ENCODE peak calls at places on chromosome 9, in seven cellular contexts. A, T, I, F, J, V and D are unnamed samples.

GRCh38 chr9:79975471-79976316 is 403.9 kb downstream of the TLE4 start:
- DNase-seq in I (no peak), T (no peak), A (no peak), J (no peak), V (peak; percentile 73), F (no peak), D (peak; percentile 27)

GRCh38 chr9:76266649-76267627 is 127.3 kb downstream of the RFK start:
- DNase-seq in F (no peak), T (no peak), A (no peak), V (no peak), J (no peak), I (no peak), D (no peak)

GRCh38 chr9:79701651-79702050 is 129.9 kb downstream of the TLE4 start:
- DNase-seq in A (peak; percentile 34), I (no peak), F (peak; percentile 23), T (no peak), J (no peak), V (no peak), D (no peak)

GRCh38 chr9:31573561-31573960 is 810.9 kb upstream of the ACO1 start:
- DNase-seq in J (no peak), I (no peak), F (no peak), V (no peak), T (no peak), A (no peak), D (no peak)

GRCh38 chr9:18786196-18786595 is 246.8 kb downstream of the SAXO1 start:
- DNase-seq in V (no peak), T (peak; percentile 14), I (no peak), F (no peak), J (no peak), A (no peak), D (no peak)

GRCh38 chr9:89667730-89668129 is 62.9 kb downstream of the GADD45G start:
- DNase-seq in J (no peak), V (no peak), A (peak; percentile 66), F (no peak), T (no peak), I (peak; percentile 82), D (no peak)

GRCh38 chr9:77981332-77981731 is 50.3 kb downstream of the GNAQ start:
- DNase-seq in F (peak; percentile 65), A (no peak), I (no peak), J (peak; percentile 22), T (peak; percentile 22), V (no peak), D (no peak)

GRCh38 chr9:93522736-93523135 is 53.6 kb upstream of the PHF2 start:
- DNase-seq in I (no peak), T (no peak), A (no peak), J (no peak), V (no peak), F (no peak), D (no peak)

GRCh38 chr9:137984520-137985257 is 107.1 kb downstream of the CACNA1B start:
- DNase-seq in V (no peak), I (no peak), F (no peak), J (no peak), A (no peak), T (no peak), D (no peak)

GRCh38 chr9:134964686-134965085 is 47.0 kb upstream of the FCN1 start:
- DNase-seq in J (no peak), F (no peak), T (no peak), V (peak; percentile 2), I (peak; percentile 11), A (no peak), D (no peak)
- TF ChIP-seq CTCF in J (no peak), F (no peak), T (no peak), V (no peak), I (no peak), A (no peak), D (no peak)

DNA sequence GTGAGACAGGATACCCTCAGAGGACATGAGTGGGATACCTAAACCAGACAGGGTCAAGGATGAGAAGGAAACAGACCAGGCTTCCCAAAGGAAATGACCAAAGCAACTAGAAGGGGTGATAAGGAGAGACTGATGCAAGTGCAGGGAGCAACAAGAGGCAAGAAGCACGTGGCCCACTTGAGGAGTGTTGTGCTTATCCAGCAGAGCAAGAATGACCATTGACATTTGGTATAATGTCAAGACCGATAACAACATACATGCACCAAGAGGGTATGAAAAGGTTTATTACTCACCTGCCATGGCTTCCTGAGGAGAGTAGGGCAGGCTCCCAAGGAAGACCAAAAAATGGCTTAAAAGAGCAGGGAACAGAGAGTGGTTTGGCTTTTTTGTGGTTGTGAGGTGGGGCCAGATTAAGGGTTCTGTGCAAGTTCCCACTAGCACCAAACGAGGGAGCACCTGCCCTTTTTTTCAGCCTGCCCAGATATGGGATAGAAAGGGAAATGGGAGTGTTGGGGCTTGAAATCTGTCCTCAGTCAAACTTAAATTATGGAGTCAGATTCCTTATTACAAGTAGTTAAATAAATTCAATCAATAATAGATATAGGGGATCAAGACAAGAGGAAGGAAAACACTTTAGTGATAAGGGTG is 513.6 kb downstream of the RASEF start:
- DNase-seq in A (no peak), F (no peak), T (no peak), V (peak; percentile 10), I (no peak), J (no peak), D (no peak)
- TF ChIP-seq CTCF in A (no peak), F (no peak), T (no peak), V (peak; percentile 32), I (no peak), J (no peak), D (no peak)

DNA sequence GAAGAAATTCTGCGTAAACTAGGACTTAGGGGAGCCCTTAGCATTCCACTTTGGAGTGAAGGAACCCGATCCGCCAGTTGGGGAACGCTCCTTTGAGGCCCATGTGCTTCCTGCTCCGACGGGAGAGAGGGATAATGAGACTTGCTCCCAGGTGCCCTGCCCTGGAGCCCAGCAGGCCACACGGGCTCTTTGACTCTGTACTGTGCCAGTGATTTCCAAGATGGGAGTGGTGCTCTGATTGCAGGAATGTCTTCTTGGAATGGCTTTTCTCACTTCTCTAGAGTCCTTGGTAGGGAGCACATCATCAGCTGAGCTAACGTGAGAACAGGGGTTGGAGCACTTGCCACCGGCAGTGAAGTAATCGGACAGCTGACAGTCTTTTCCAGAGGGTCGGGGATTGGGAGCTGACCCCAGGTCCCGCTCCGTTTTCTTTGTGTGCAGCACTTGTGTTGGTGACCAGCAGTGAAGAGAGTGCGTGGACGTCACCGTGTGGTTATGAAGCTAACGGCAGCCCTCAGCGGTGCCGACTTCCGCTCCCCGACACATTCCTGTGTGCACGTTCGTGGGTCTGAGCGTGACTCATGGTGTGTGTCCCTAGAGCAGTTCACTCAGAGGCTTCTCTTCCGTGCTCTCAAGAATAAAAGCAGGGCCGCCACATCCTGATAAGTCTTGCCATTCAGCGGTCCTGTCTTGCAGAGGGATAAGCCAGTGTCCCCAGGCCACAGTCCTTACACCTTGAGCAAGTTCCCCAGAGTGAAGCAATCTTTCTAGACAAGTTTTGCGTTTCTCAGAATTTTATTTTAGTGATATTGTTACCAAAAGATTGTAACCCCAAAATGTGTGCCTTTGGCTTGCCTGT is 25.6 kb downstream of the ABL1 start:
- DNase-seq in T (peak; percentile 96), V (no peak), I (peak; percentile 87), J (no peak), F (peak; percentile 100), A (peak; percentile 78), D (no peak)
- TF ChIP-seq CTCF in T (peak; percentile 38), V (no peak), I (peak; percentile 39), J (no peak), F (peak; percentile 27), A (no peak), D (no peak)

DNA sequence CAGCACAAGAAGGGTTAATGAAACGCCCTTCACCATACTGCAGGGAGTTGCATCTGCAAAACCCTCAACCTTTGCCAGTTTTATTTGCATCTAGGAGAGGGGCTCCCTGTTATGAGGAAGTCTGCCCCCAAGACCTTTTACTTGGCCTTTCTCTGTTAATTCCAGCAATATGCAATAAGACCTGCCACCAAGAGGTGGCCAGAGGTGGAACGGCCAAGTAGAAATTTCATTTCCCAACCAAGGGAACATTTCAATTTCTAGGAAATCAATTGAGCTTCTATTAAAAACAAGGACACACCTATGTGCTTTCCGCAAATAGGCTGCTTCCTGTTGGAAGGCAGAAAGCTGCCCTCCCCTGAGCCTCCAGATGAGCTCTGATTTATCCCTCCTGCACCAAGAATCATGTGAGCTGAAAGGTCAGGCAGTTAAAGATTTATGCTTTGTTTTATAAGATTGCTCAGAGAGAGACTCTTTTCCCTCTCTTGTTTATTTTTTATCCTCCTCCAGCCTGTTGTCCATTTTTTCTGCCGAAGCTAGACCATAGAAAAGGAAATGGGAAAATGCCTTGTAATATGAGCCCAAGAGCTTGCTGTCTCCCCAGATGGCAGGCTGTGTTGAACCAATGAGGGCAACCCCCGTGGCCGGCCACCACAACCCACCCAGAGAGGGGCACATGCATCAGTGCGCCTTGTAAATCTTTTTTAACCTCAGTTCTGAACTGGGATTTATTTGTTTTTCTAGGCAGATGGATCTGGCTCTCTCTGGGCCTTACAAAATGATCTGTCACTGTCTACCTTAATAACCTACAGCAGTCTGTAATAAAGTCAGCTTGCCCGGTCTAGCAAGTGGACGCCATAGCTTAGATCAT is 572.8 kb downstream of the TLE1 start:
- DNase-seq in J (no peak), T (no peak), V (no peak), I (no peak), A (no peak), F (no peak), D (no peak)
- TF ChIP-seq CTCF in J (no peak), T (no peak), V (peak; percentile 1), I (no peak), A (no peak), F (no peak), D (no peak)

GRCh38 chr9:133393399-133393798 is 17.2 kb downstream of the STKLD1 start:
- DNase-seq in F (no peak), T (no peak), A (no peak), V (no peak), J (no peak), I (no peak), D (no peak)

GRCh38 chr9:133397895-133398294 is 19.9 kb downstream of the REXO4 start:
- DNase-seq in V (no peak), J (no peak), I (no peak), F (no peak), A (no peak), T (no peak), D (no peak)

GRCh38 chr9:133397370-133397769 is 20.4 kb downstream of the REXO4 start:
- DNase-seq in T (no peak), J (no peak), V (no peak), I (no peak), A (no peak), F (no peak), D (no peak)

GRCh38 chr9:133396952-133397351 is 20.8 kb downstream of the STKLD1 start:
- DNase-seq in T (peak; percentile 32), J (no peak), I (no peak), V (peak; percentile 78), A (no peak), F (no peak), D (peak; percentile 50)

DNA sequence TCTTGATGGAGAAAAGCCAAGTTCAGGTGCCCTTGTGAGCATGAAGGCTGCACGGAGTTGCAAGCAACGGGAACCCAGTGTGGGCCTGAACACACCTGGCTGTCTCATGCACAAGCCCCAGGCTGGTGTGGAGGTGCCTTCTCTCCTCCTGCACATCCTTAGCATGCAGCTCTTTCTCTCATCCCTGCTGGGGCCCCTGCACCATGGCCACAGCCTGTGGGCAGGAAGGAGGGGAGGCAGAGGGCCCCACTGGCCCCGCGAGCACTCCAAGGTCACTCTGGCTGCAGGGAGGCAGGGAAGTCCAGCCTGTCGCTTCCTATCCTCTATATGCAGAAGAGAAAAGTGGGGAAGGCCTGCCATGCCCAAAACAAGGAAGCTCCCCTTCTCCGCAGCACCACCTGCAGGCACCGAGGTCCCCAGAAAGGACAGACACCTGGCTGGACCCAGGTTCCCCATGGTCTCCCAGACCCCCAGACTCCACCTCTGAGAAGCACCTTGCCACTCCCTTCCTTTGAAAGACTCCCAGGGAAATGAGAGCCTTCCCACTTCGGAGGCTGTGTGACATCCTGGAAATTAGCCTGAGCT is 18.6 kb downstream of the STKLD1 start:
- DNase-seq in F (no peak), J (no peak), I (no peak), A (no peak), T (no peak), V (no peak), D (no peak)
- TF ChIP-seq CTCF in F (no peak), J (no peak), I (no peak), A (no peak), T (no peak), V (no peak), D (no peak)

GRCh38 chr9:84652496-84653081 is 16.9 kb upstream of the NTRK2 start:
- DNase-seq in F (peak; percentile 3), V (no peak), T (no peak), J (no peak), A (no peak), I (no peak), D (no peak)
- TF ChIP-seq CTCF in F (no peak), V (no peak), T (no peak), J (no peak), A (no peak), I (no peak), D (no peak)